ENCODE peak calls at places on chromosomes 2 and 18, in six cellular contexts. S is AML-193; I is stimulated activated CD4-positive, alpha-beta T cell treated with anti-CD3 and anti-CD28 coated beads, Interleukin-2, amount 100 ng/mL, for 48 hours; D is LHCN-M2; W is CD4-positive, alpha-beta memory T cell; N is activated CD4-positive, alpha-beta T cell treated with anti-CD3 and anti-CD28 coated beads for 36 hours. B is an unnamed sample.

GRCh38 chr2:130337735-130338325 is 4.9 kb upstream of the IMP4 start:
- DNase-seq in S (no peak), I (no peak), D (peak), W (no peak), N (no peak), B (no peak)

GRCh38 chr2:11256166-11256565 is 88.3 kb downstream of the ROCK2 start:
- DNase-seq in S (no peak), I (no peak), D (no peak), W (no peak), N (no peak), B (no peak)

GRCh38 chr2:182907081-182907830 is 40.8 kb upstream of the FRZB start:
- DNase-seq in S (no peak), I (no peak), D (no peak), W (no peak), N (no peak), B (no peak)

GRCh38 chr18:77461062-77461693 is 211.5 kb downstream of the GALR1 start:
- DNase-seq in S (no peak), I (no peak), D (no peak), W (no peak), N (no peak), B (no peak)

GRCh38 chr18:37180086-37180485 is 351.2 kb downstream of the KIAA1328 start:
- DNase-seq in S (no peak), I (no peak), D (no peak), W (no peak), N (no peak), B (no peak)

GRCh38 chr2:161134547-161135518 is 25.4 kb upstream of the TANK start:
- DNase-seq in S (no peak), I (no peak), D (peak), W (no peak), N (no peak), B (peak)

GRCh38 chr2:53131416-53131815 is 636.2 kb upstream of the CHAC2 start:
- DNase-seq in S (no peak), I (no peak), D (peak), W (no peak), N (no peak), B (no peak)

GRCh38 chr2:233354971-233355574 is 779 bp downstream of the DGKD start:
- DNase-seq in S (no peak), I (no peak), D (no peak), W (no peak), N (peak), B (peak)

GRCh38 chr2:222483513-222484039 is 59.2 kb downstream of the SGPP2 start:
- DNase-seq in S (no peak), I (no peak), D (no peak), W (no peak), N (peak), B (no peak)

GRCh38 chr2:72141032-72141645 is 6.5 kb downstream of the CYP26B1 start:
- DNase-seq in S (no peak), I (no peak), D (no peak), W (no peak), N (no peak), B (peak)

GRCh38 chr2:171958475-171958874 is 36.2 kb downstream of the HAT1 start:
- DNase-seq in S (peak), I (no peak), D (peak), W (no peak), N (no peak), B (no peak)

GRCh38 chr2:85605406-85606115 is 3.1 kb upstream of the TMEM150A start:
- DNase-seq in S (no peak), I (no peak), D (peak), W (no peak), N (no peak), B (no peak)

GRCh38 chr2:63537306-63537705 is 51.0 kb downstream of the WDPCP start:
- DNase-seq in S (no peak), I (no peak), D (peak), W (no peak), N (no peak), B (no peak)

GRCh38 chr2:218229239-218229638 is 12.2 kb downstream of the ARPC2 start:
- DNase-seq in S (peak), I (no peak), D (peak), W (peak), N (peak), B (peak)

GRCh38 chr2:60882971-60883753 is 1.8 kb downstream of the REL start:
- DNase-seq in S (peak), I (no peak), D (no peak), W (peak), N (peak), B (no peak)

GRCh38 chr2:215904101-215904500 is 109.2 kb downstream of the MREG start:
- DNase-seq in S (no peak), I (no peak), D (peak), W (no peak), N (no peak), B (no peak)

GRCh38 chr18:79487198-79488165 is 91.8 kb downstream of the NFATC1 start:
- DNase-seq in S (no peak), I (no peak), D (no peak), W (no peak), N (peak), B (no peak)

GRCh38 chr2:64263315-64263714 is 119.1 kb upstream of the PELI1 start:
- DNase-seq in S (no peak), I (no peak), D (peak), W (no peak), N (no peak), B (no peak)

GRCh38 chr2:205800804-205801203 is 118.5 kb downstream of the NRP2 start:
- DNase-seq in S (no peak), I (no peak), D (no peak), W (no peak), N (no peak), B (peak)

GRCh38 chr2:26724004-26724750 is 31.7 kb downstream of the KCNK3 start:
- DNase-seq in S (no peak), I (no peak), D (peak), W (no peak), N (no peak), B (peak)

GRCh38 chr2:27798948-27799645 is 27.6 kb downstream of the MRPL33 start:
- DNase-seq in S (no peak), I (no peak), D (peak), W (no peak), N (no peak), B (peak)

GRCh38 chr2:177599072-177599688 is 206.6 kb downstream of the AGPS start:
- DNase-seq in S (no peak), I (no peak), D (no peak), W (no peak), N (no peak), B (no peak)

GRCh38 chr2:233414777-233415570 is 60.7 kb downstream of the DGKD start:
- DNase-seq in S (no peak), I (peak), D (peak), W (no peak), N (peak), B (no peak)

GRCh38 chr18:55763298-55763697 is 175.3 kb upstream of the TCF4 start:
- DNase-seq in S (no peak), I (no peak), D (peak), W (no peak), N (no peak), B (no peak)

GRCh38 chr2:23532311-23533013 is 147.5 kb downstream of the KLHL29 start:
- DNase-seq in S (no peak), I (peak), D (no peak), W (peak), N (peak), B (no peak)

GRCh38 chr18:13269599-13270011 is 51.0 kb downstream of the LDLRAD4 start:
- DNase-seq in S (no peak), I (no peak), D (no peak), W (no peak), N (peak), B (no peak)

GRCh38 chr2:202965810-202966454 is 48.7 kb upstream of the NBEAL1 start:
- DNase-seq in S (no peak), I (peak), D (peak), W (no peak), N (peak), B (peak)

GRCh38 chr2:42569883-42570282 is 1.5 kb downstream of the MTA3 start:
- DNase-seq in S (no peak), I (no peak), D (no peak), W (no peak), N (no peak), B (no peak)

GRCh38 chr2:171673928-171674327 is 13.3 kb upstream of the DYNC1I2 start:
- DNase-seq in S (no peak), I (no peak), D (no peak), W (no peak), N (no peak), B (no peak)

GRCh38 chr2:150042844-150043503 is 444.5 kb downstream of the RND3 start:
- DNase-seq in S (no peak), I (no peak), D (no peak), W (no peak), N (no peak), B (peak)

GRCh38 chr2:27147935-27148334 is 869 bp upstream of the TCF23 start:
- DNase-seq in S (no peak), I (no peak), D (no peak), W (no peak), N (no peak), B (no peak)

GRCh38 chr2:24749069-24749691 is 44.0 kb downstream of the PTRHD1 start:
- DNase-seq in S (no peak), I (no peak), D (no peak), W (no peak), N (no peak), B (no peak)

GRCh38 chr2:23077599-23077998 is 307.4 kb upstream of the KLHL29 start:
- DNase-seq in S (no peak), I (no peak), D (no peak), W (no peak), N (no peak), B (no peak)

GRCh38 chr18:24536326-24536725 is 75.9 kb downstream of the HRH4 start:
- DNase-seq in S (no peak), I (no peak), D (no peak), W (no peak), N (no peak), B (no peak)

GRCh38 chr2:79219383-79219988 is 59.9 kb upstream of the REG3A start:
- DNase-seq in S (peak), I (peak), D (peak), W (no peak), N (peak), B (no peak)

B was measured in upper lobe of left lung.